ENCODE peak calls at places on chromosomes 12 and 14, in six cellular contexts. F is K562; S is neural progenitor cell; V is CD8-positive, alpha-beta T cell; H is heart left ventricle; J is adrenal gland. Q is an unnamed sample.

GRCh38 chr12:124548854-124549378 is 18.5 kb downstream of the NCOR2 start:
- DNase-seq in V (no peak), S (no peak), H (no peak), F (no peak), J (peak; percentile 85), Q (peak; percentile 90)

GRCh38 chr14:57326253-57326652 is 57.5 kb downstream of the AP5M1 start:
- DNase-seq in S (no peak), J (no peak), F (no peak), V (no peak), H (no peak), Q (no peak)

GRCh38 chr12:11542599-11542998 is 106.9 kb upstream of the ETV6 start:
- DNase-seq in V (no peak), F (no peak), J (no peak), S (no peak), H (no peak), Q (no peak)

GRCh38 chr14:49865431-49865859 is 12.9 kb upstream of the NEMF start:
- DNase-seq in J (peak; percentile 82), S (peak; percentile 83), F (no peak), H (peak; percentile 86), V (peak; percentile 54), Q (peak; percentile 79)

GRCh38 chr12:29148958-29149690 is at the start of gene FAR2:
- DNase-seq in V (peak; percentile 5), S (peak; percentile 66), J (peak; percentile 19), H (peak; percentile 77), F (peak; percentile 53), Q (peak; percentile 65)

GRCh38 chr12:119208626-119209061 is 29.9 kb downstream of the HSPB8 start:
- DNase-seq in V (no peak), J (peak; percentile 6), H (peak; percentile 81), F (no peak), S (peak; percentile 57), Q (peak; percentile 83)

GRCh38 chr12:98424726-98425401 is 90.5 kb upstream of the TMPO start:
- DNase-seq in S (peak; percentile 74), F (peak; percentile 60), V (no peak), H (no peak), J (peak; percentile 72), Q (peak; percentile 77)

GRCh38 chr14:77856930-77857329 is 57.0 kb downstream of the ADCK1 start:
- DNase-seq in V (no peak), J (no peak), S (no peak), H (no peak), F (no peak), Q (no peak)

GRCh38 chr14:22926316-22926715 is 2.9 kb downstream of the PRMT5 start:
- DNase-seq in H (no peak), F (no peak), V (no peak), J (no peak), S (no peak), Q (peak; percentile 64)

GRCh38 chr14:64191756-64192155 is 102.4 kb downstream of the ESR2 start:
- DNase-seq in S (no peak), V (no peak), H (no peak), J (no peak), F (no peak), Q (peak; percentile 77)

GRCh38 chr12:58978717-58979116 is 58.4 kb upstream of the LRIG3 start:
- DNase-seq in J (no peak), V (no peak), H (no peak), F (no peak), S (no peak), Q (no peak)

GRCh38 chr12:88940854-88941253 is 360.6 kb upstream of the KITLG start:
- DNase-seq in J (no peak), H (no peak), F (no peak), V (no peak), S (no peak), Q (no peak)

GRCh38 chr14:33686218-33686617 is 264.7 kb downstream of the EGLN3 start:
- DNase-seq in V (no peak), F (no peak), S (no peak), J (no peak), H (no peak), Q (peak; percentile 66)

GRCh38 chr12:103046154-103046553 is 88.7 kb downstream of the ASCL1 start:
- DNase-seq in H (no peak), F (no peak), S (no peak), V (no peak), J (no peak), Q (no peak)

GRCh38 chr14:75427126-75427481 is 718 bp upstream of the JDP2 start:
- DNase-seq in J (no peak), F (no peak), H (no peak), V (no peak), S (peak; percentile 36), Q (no peak)

GRCh38 chr12:85676816-85677749 is 159.1 kb downstream of the RASSF9 start:
- DNase-seq in V (no peak), S (no peak), J (no peak), H (no peak), F (no peak), Q (no peak)

GRCh38 chr14:68306934-68307758 is 485.7 kb downstream of the ZFP36L1 start:
- DNase-seq in S (no peak), F (no peak), V (no peak), H (no peak), J (no peak), Q (peak; percentile 9)

GRCh38 chr12:6288235-6288634 is 22.2 kb upstream of the PLEKHG6 start:
- DNase-seq in J (no peak), S (no peak), H (no peak), V (no peak), F (no peak), Q (peak; percentile 70)

GRCh38 chr12:84329933-84330332 is 582.7 kb downstream of the SLC6A15 start:
- DNase-seq in J (no peak), V (no peak), F (no peak), S (no peak), H (no peak), Q (no peak)

GRCh38 chr14:88493392-88494185 is 61.2 kb downstream of the PTPN21 start:
- DNase-seq in S (no peak), J (no peak), F (no peak), V (no peak), H (no peak), Q (no peak)

GRCh38 chr12:4121506-4122020 is 152.0 kb upstream of the CCND2 start:
- DNase-seq in F (no peak), S (no peak), V (no peak), J (no peak), H (no peak), Q (no peak)

GRCh38 chr12:124177951-124178316 is 117.0 kb upstream of the RFLNA start:
- DNase-seq in S (no peak), V (no peak), J (no peak), F (no peak), H (no peak), Q (no peak)

GRCh38 chr14:87830443-87831096 is 162.4 kb downstream of the GALC start:
- DNase-seq in H (no peak), V (no peak), S (peak; percentile 57), F (no peak), J (no peak), Q (peak; percentile 7)

GRCh38 chr12:54053625-54054441 is at the start of gene HOXC4:
- DNase-seq in J (peak; percentile 38), F (no peak), V (no peak), H (no peak), S (no peak), Q (peak; percentile 77)

GRCh38 chr14:23306412-23307145 is at the start of gene BCL2L2:
- DNase-seq in F (peak; percentile 87), H (peak; percentile 94), V (no peak), J (peak; percentile 97), S (peak; percentile 96), Q (peak; percentile 94)

GRCh38 chr12:13701502-13701901 is 279.9 kb downstream of the GRIN2B start:
- DNase-seq in S (no peak), F (no peak), V (no peak), H (no peak), J (no peak), Q (no peak)

GRCh38 chr12:52724384-52724783 is 21.1 kb upstream of the KRT77 start:
- DNase-seq in J (no peak), S (no peak), H (no peak), V (no peak), F (no peak), Q (no peak)
- H3K27ac ChIP-seq in J (no peak overlapping the region), S (no peak overlapping the region), H (no peak overlapping the region), V (no peak overlapping the region), F (no peak overlapping the region), Q (no peak overlapping the region)

DNA sequence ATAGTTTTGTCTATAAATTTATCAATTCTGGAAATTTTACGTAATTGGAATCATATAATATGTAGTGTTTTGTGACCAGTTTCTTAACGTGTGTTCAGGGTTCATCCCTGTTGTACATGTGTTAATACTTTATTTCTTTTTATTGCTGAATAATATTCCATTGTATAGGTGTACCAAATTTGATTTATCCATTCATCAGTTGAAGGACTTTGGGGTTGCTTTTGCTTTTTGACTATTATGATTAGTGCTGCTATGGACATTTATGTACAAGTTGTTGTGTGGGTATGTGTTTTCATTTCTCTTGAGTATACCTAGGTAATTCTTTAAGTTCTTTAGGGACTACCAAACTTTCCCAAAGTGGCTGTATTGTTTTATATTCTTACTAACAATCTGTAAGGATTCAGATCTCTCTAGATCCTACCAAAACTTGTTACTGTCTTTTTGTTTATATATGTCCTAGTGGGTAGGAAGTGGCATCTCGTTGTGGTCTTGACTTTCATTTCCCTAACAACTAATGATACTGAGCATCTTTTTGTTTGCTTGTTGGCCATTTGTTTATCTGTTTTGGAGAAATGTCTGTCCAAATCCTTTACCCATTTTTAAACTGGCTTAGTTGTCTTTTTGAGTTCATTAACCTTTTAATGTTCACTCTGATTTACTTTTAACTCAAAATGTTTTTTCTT is 14.9 kb downstream of the VRK1 start:
- DNase-seq in S (no peak), V (no peak), F (no peak), H (no peak), J (no peak), Q (no peak)
- H3K27ac ChIP-seq in S (no peak overlapping the region), V (no peak overlapping the region), F (no peak overlapping the region), H (no peak overlapping the region), J (no peak overlapping the region), Q (peak overlapping the region; percentile 80)

DNA sequence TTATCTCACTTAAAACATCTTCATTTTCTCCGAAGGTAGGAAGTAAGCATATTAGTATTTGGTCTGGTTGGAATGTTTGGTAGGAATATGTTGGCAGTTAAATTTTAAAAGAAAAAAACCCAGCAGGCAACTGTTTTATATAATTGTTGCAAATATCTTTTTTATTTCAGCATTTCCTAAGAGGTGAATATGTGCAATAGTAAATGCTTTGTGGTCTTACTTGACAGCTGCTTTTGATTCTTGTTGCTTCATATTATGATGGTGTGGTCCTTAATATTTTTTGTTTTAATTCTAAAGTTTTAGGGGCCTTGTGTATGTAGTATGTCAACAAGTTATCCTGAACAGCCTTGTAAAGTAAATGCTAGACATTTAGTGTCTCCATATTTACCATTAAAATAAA is 6.3 kb downstream of the TRAFD1 start:
- DNase-seq in V (no peak), H (no peak), S (no peak), F (no peak), J (no peak), Q (peak; percentile 23)
- H3K27ac ChIP-seq in V (no peak overlapping the region), H (no peak overlapping the region), S (no peak overlapping the region), F (peak overlapping the region; percentile 7), J (no peak overlapping the region), Q (peak overlapping the region; percentile 84)

GRCh38 chr12:101747695-101748094 is 8.4 kb upstream of the SYCP3 start:
- DNase-seq in F (no peak), J (no peak), V (no peak), S (no peak), H (no peak), Q (no peak)

GRCh38 chr12:101743724-101744472 is 4.6 kb upstream of the SYCP3 start:
- DNase-seq in F (no peak), J (no peak), S (peak; percentile 4), V (no peak), H (no peak), Q (no peak)

GRCh38 chr12:101743242-101743641 is 4.0 kb upstream of the SYCP3 start:
- DNase-seq in H (no peak), F (no peak), S (no peak), J (no peak), V (no peak), Q (no peak)

GRCh38 chr12:101746661-101747060 is 7.4 kb upstream of the SYCP3 start:
- DNase-seq in V (no peak), J (no peak), S (no peak), H (no peak), F (no peak), Q (no peak)

GRCh38 chr12:101745481-101745880 is 6.2 kb upstream of the SYCP3 start:
- DNase-seq in F (no peak), J (no peak), H (no peak), S (no peak), V (no peak), Q (no peak)
- H3K27ac ChIP-seq in F (no peak overlapping the region), J (no peak overlapping the region), H (no peak overlapping the region), S (no peak overlapping the region), V (no peak overlapping the region), Q (no peak overlapping the region)